ENCODE peak calls at places on chromosomes 13 and 19, in five cellular contexts. One of them, this sample, is unnamed. For H3K4me1, the result is how much of the 10 kb centered on the place peaks cover.

GRCh38 chr13:49782784-49783183 is 9.7 kb downstream of the KPNA3 start:
- DNase-seq in H1: no peak
- DNase-seq in HepG2: no peak
- DNase-seq in GM12878: no peak
- DNase-seq in K562: no peak
- DNase-seq in this sample: no peak

GRCh38 chr19:29666634-29667389 is 1.6 kb downstream of the PLEKHF1 start:
- DNase-seq in H1: no peak
- DNase-seq in HepG2: peak
- DNase-seq in GM12878: no peak
- DNase-seq in K562: peak
- DNase-seq in this sample: no peak

GRCh38 chr19:292951-293350 is 1.7 kb upstream of the PLPP2 start:
- DNase-seq in H1: no peak
- DNase-seq in HepG2: no peak
- DNase-seq in GM12878: no peak
- DNase-seq in K562: no peak
- DNase-seq in this sample: no peak

GRCh38 chr19:46714523-46715106 is 2.3 kb downstream of the PRKD2 start:
- DNase-seq in H1: no peak
- DNase-seq in HepG2: no peak
- DNase-seq in GM12878: no peak
- DNase-seq in K562: no peak
- DNase-seq in this sample: no peak

GRCh38 chr19:51135004-51135403 is 7.1 kb upstream of the SIGLEC7 start:
- DNase-seq in H1: no peak
- DNase-seq in HepG2: no peak
- DNase-seq in GM12878: no peak
- DNase-seq in K562: no peak
- DNase-seq in this sample: no peak

GRCh38 chr19:46802152-46802551 is 13.8 kb upstream of the SLC1A5 start:
- DNase-seq in H1: no peak
- DNase-seq in HepG2: no peak
- DNase-seq in GM12878: no peak
- DNase-seq in K562: no peak
- DNase-seq in this sample: no peak

GRCh38 chr19:51020988-51021651 is 1.6 kb upstream of the KLK10 start:
- DNase-seq in H1: no peak
- DNase-seq in HepG2: peak
- DNase-seq in GM12878: no peak
- DNase-seq in K562: peak
- DNase-seq in this sample: no peak

GRCh38 chr13:102697929-102698648 is 3.2 kb upstream of the METTL21C start:
- DNase-seq in H1: no peak
- DNase-seq in HepG2: no peak
- DNase-seq in GM12878: no peak
- DNase-seq in K562: no peak
- DNase-seq in this sample: no peak

GRCh38 chr19:2144190-2144589 is 7.2 kb downstream of the AP3D1 start:
- DNase-seq in H1: no peak
- DNase-seq in HepG2: no peak
- DNase-seq in GM12878: no peak
- DNase-seq in K562: no peak
- DNase-seq in this sample: no peak

GRCh38 chr13:23621316-23621645 is 51.1 kb downstream of the TNFRSF19 start:
- DNase-seq in H1: no peak
- DNase-seq in HepG2: peak
- DNase-seq in GM12878: no peak
- DNase-seq in K562: no peak
- DNase-seq in this sample: no peak

GRCh38 chr19:18224525-18225354 is 1.5 kb downstream of the PDE4C start:
- DNase-seq in H1: peak
- DNase-seq in HepG2: peak
- DNase-seq in GM12878: peak
- DNase-seq in K562: peak
- DNase-seq in this sample: peak

GRCh38 chr19:31350693-31351211 is 1.5 kb upstream of the TSHZ3 start:
- DNase-seq in H1: no peak
- DNase-seq in HepG2: no peak
- DNase-seq in GM12878: no peak
- DNase-seq in K562: peak
- DNase-seq in this sample: no peak

GRCh38 chr19:41373993-41374392 is 2.3 kb upstream of the TMEM91 start:
- DNase-seq in H1: no peak
- DNase-seq in HepG2: no peak
- DNase-seq in GM12878: no peak
- DNase-seq in K562: no peak
- DNase-seq in this sample: no peak

GRCh38 chr19:5191091-5191490 is 149.5 kb downstream of the PTPRS start:
- DNase-seq in H1: no peak
- DNase-seq in HepG2: no peak
- DNase-seq in GM12878: no peak
- DNase-seq in K562: peak
- DNase-seq in this sample: no peak

GRCh38 chr13:60583911-60584753 is 187.1 kb downstream of the TDRD3 start:
- DNase-seq in H1: peak
- DNase-seq in HepG2: no peak
- DNase-seq in GM12878: no peak
- DNase-seq in K562: peak
- DNase-seq in this sample: no peak

GRCh38 chr19:8373867-8374813 is 10.2 kb downstream of the ANGPTL4 start:
- DNase-seq in H1: no peak
- DNase-seq in HepG2: peak
- DNase-seq in GM12878: no peak
- DNase-seq in K562: peak
- DNase-seq in this sample: no peak

GRCh38 chr13:48234652-48235099 is 1.7 kb downstream of the ITM2B start:
- DNase-seq in H1: no peak
- DNase-seq in HepG2: no peak
- DNase-seq in GM12878: no peak
- DNase-seq in K562: no peak
- DNase-seq in this sample: no peak

GRCh38 chr19:30685601-30686000 is 313.4 kb downstream of the ZNF536 start:
- DNase-seq in H1: no peak
- DNase-seq in HepG2: no peak
- DNase-seq in GM12878: no peak
- DNase-seq in K562: no peak
- DNase-seq in this sample: no peak

GRCh38 chr13:109700176-109700575 is 86.2 kb downstream of the IRS2 start:
- DNase-seq in H1: no peak
- DNase-seq in HepG2: no peak
- DNase-seq in GM12878: no peak
- DNase-seq in K562: peak
- DNase-seq in this sample: no peak

GRCh38 chr13:74529968-74530367 is 395.8 kb upstream of the KLF12 start:
- DNase-seq in H1: no peak
- DNase-seq in HepG2: no peak
- DNase-seq in GM12878: no peak
- DNase-seq in K562: no peak
- DNase-seq in this sample: no peak
- TF ChIP-seq SRF in H1: no peak
- TF ChIP-seq SRF in HepG2: no peak
- TF ChIP-seq SRF in GM12878: no peak
- TF ChIP-seq SRF in K562: no peak
- TF ChIP-seq SRF in this sample: no peak

DNA sequence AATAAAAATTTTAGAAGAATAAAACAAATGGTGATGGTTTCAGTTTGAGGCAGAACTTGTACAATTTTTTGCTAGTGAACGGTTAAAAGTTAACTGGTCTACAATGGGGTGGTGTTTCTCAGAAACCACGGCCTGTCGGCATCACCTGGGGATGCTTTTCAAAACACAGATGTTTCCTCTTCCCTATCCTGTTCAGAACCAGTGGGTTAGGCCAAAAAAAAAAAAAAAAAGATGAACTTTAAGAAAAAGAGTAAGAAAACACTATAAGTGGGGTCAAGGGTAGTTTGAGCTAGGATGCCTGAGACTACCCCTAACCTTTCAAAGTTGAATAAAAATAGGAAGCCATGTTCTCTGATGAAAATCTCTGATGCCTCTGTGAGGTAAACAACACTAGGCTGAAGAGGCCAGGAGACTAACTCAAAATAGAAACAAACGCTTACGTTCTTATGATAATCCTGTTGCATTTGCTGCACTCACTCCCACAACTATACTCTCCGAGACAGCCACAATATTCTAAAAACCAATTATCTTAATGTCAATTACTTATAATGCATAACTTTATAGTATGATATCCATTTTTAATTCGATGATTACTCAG is 3.3 kb downstream of the MTIF3 start:
- DNase-seq in H1: no peak
- DNase-seq in HepG2: no peak
- DNase-seq in GM12878: no peak
- DNase-seq in K562: no peak
- DNase-seq in this sample: no peak
- H3K4me1 ChIP-seq in H1: under half
- H3K4me1 ChIP-seq in HepG2: under half
- H3K4me1 ChIP-seq in GM12878: under half
- H3K4me1 ChIP-seq in K562: under half
- H3K4me1 ChIP-seq in this sample: under half

DNA sequence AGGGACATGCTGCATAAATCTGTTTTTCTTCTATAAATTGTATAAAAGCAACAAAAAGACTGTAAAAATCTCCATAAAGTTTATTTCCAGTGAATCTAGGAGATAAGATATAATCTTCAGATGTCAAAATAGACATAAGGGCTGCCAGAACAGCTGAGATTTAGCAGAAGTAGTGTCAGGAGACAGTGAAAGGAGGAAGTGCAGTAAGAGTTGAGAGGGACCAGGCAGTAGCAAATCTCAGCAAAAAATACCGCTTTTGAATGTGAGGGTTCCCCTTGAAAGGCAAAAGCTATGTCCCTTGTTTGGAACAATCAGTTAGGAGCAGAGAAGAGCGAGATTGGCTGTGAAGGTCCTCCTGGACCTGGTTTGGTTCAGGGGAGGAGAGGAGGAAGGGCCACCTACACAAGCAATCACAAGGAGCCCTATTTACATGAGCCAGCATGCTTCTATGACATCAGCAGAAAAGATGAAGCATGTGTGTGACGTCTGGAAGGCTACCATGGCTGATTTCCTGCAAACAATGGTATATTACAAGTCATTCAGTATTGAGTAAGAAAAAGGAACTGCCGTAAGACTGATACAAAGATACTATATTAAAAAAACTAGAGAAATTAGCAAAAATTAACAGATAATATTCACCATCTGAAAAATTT is 98.9 kb upstream of the SIAH3 start:
- DNase-seq in H1: no peak
- DNase-seq in HepG2: no peak
- DNase-seq in GM12878: no peak
- DNase-seq in K562: no peak
- DNase-seq in this sample: no peak
- TF ChIP-seq SRF in H1: no peak
- TF ChIP-seq SRF in HepG2: no peak
- TF ChIP-seq SRF in GM12878: no peak
- TF ChIP-seq SRF in K562: no peak
- TF ChIP-seq SRF in this sample: no peak

DNA sequence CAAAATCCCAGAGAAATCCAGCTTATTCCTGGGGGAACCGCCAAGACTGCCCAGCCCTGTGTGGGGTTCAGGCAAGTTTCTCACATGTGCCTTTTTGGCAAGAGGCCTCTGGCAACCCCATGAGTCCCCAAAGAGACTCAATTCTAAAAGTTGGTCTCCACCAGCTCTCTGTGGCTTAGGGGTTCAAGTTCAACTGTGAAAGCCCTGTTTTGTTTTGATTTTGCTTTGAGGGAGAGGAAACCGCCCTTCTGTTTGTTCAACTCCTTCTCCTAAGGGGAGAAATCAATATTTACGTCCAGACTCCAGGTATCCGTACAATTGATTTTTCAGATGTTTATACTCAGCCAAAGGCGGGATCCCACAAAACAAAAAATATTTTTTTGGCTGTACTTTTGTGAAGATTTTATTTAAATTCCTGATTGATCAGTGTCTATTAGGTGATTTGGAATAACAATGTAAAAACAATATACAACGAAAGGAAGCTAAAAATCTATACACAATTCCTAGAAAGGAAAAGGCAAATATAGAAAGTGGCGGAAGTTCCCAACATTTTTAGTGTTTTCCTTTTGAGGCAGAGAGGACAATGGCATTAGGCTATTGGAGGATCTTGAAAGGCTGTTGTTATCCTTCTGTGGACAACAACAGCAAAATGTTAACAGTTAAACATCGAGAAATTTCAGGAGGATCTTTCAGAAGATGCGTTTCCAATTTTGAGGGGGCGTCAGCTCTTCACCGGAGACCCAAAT is 582 bp upstream of the LDLR start:
- DNase-seq in H1: no peak
- DNase-seq in HepG2: peak
- DNase-seq in GM12878: no peak
- DNase-seq in K562: peak
- DNase-seq in this sample: no peak
- H3K4me1 ChIP-seq in H1: under half
- H3K4me1 ChIP-seq in HepG2: half or more
- H3K4me1 ChIP-seq in GM12878: under half
- H3K4me1 ChIP-seq in K562: under half
- H3K4me1 ChIP-seq in this sample: half or more

GRCh38 chr19:20858861-20859260 is 64.2 kb upstream of the ZNF85 start:
- DNase-seq in H1: no peak
- DNase-seq in HepG2: no peak
- DNase-seq in GM12878: no peak
- DNase-seq in K562: no peak
- DNase-seq in this sample: no peak
- TF ChIP-seq SRF in H1: no peak
- TF ChIP-seq SRF in HepG2: no peak
- TF ChIP-seq SRF in GM12878: no peak
- TF ChIP-seq SRF in K562: no peak
- TF ChIP-seq SRF in this sample: no peak